ENCODE peak calls at places on chromosome 1, in seven cellular contexts. One of them, this sample, is unnamed.

GRCh38 chr1:245663841-245664240 is 509.1 kb downstream of the KIF26B start:
- DNase-seq in foreskin fibroblast: no peak
- DNase-seq in neural crest cell: no peak
- DNase-seq in WTC11: no peak
- DNase-seq in IMR-90: no peak
- DNase-seq in tibial artery: no peak
- DNase-seq in astrocyte of the spinal cord: no peak
- DNase-seq in this sample: no peak

GRCh38 chr1:110433803-110434202 is 17.1 kb upstream of the PROK1 start:
- DNase-seq in foreskin fibroblast: peak
- DNase-seq in WTC11: peak
- DNase-seq in astrocyte of the spinal cord: peak
- DNase-seq in neural crest cell: no peak
- DNase-seq in tibial artery: no peak
- DNase-seq in IMR-90: peak
- DNase-seq in this sample: peak

GRCh38 chr1:214102907-214103306 is 115.1 kb downstream of the PROX1 start:
- DNase-seq in IMR-90: peak
- DNase-seq in tibial artery: no peak
- DNase-seq in astrocyte of the spinal cord: peak
- DNase-seq in neural crest cell: no peak
- DNase-seq in foreskin fibroblast: peak
- DNase-seq in WTC11: no peak
- DNase-seq in this sample: peak

GRCh38 chr1:171486048-171486519 is 754 bp downstream of the PRRC2C start:
- DNase-seq in foreskin fibroblast: peak
- DNase-seq in WTC11: no peak
- DNase-seq in tibial artery: no peak
- DNase-seq in astrocyte of the spinal cord: peak
- DNase-seq in IMR-90: peak
- DNase-seq in neural crest cell: no peak
- DNase-seq in this sample: peak

GRCh38 chr1:2789164-2789985 is 12.1 kb downstream of the TTC34 start:
- DNase-seq in astrocyte of the spinal cord: no peak
- DNase-seq in IMR-90: no peak
- DNase-seq in WTC11: no peak
- DNase-seq in neural crest cell: no peak
- DNase-seq in tibial artery: peak
- DNase-seq in foreskin fibroblast: no peak
- DNase-seq in this sample: no peak

GRCh38 chr1:101588677-101589076 is 351.9 kb downstream of the S1PR1 start:
- DNase-seq in WTC11: no peak
- DNase-seq in neural crest cell: no peak
- DNase-seq in foreskin fibroblast: no peak
- DNase-seq in IMR-90: no peak
- DNase-seq in astrocyte of the spinal cord: no peak
- DNase-seq in tibial artery: no peak
- DNase-seq in this sample: no peak

GRCh38 chr1:109490029-109490933 is 3.6 kb upstream of the CYB561D1 start:
- DNase-seq in tibial artery: no peak
- DNase-seq in neural crest cell: peak
- DNase-seq in foreskin fibroblast: peak
- DNase-seq in astrocyte of the spinal cord: peak
- DNase-seq in WTC11: peak
- DNase-seq in IMR-90: peak
- DNase-seq in this sample: peak

GRCh38 chr1:59703226-59703917 is 111.4 kb upstream of the HOOK1 start:
- DNase-seq in neural crest cell: no peak
- DNase-seq in WTC11: no peak
- DNase-seq in IMR-90: no peak
- DNase-seq in tibial artery: peak
- DNase-seq in astrocyte of the spinal cord: peak
- DNase-seq in foreskin fibroblast: peak
- DNase-seq in this sample: peak

DNA sequence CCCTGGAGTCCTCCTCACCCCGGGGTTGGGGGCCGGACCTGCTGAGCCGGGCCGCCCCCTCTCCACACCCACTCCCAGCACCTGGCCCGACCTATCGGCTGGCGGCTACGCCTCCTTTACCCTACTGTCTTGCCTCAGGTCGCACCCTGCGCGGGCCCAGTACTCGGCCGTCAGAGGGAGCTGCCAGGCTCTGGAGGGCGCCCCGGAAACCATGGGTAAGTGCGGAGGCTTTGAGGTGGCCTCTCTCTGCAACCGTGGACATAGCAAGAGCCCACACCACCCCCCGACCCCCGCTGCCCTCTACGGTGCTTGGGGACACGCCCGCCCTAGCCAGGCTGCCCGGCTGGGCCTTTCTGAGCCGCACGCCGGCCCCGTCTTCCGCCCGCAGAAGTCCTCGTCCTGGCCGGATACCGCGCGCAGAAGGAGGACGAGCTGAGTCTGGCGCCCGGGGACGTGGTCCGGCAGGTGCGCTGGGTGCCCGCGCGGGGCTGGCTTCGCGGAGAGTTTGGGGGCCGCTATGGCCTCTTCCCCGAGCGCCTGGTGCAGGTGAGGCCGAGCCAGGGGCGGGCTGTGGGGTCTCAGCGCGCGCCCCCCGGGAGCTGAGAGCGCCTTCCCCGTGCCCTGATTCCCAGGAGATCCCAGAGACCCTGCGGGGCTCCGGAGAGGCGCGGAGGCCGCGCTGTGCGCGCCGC is at the start of gene SH3D21:
- DNase-seq in IMR-90: no peak
- DNase-seq in foreskin fibroblast: peak
- DNase-seq in neural crest cell: no peak
- DNase-seq in tibial artery: peak
- DNase-seq in astrocyte of the spinal cord: peak
- DNase-seq in WTC11: peak
- DNase-seq in this sample: peak
- TF ChIP-seq CTCF in IMR-90: no peak
- TF ChIP-seq CTCF in foreskin fibroblast: no peak
- TF ChIP-seq CTCF in neural crest cell: peak
- TF ChIP-seq CTCF in tibial artery: no peak
- TF ChIP-seq CTCF in astrocyte of the spinal cord: peak
- TF ChIP-seq CTCF in WTC11: no peak
- TF ChIP-seq CTCF in this sample: peak

GRCh38 chr1:188463919-188464318 is 1635.2 kb downstream of the PLA2G4A start:
- DNase-seq in foreskin fibroblast: peak
- DNase-seq in astrocyte of the spinal cord: no peak
- DNase-seq in IMR-90: peak
- DNase-seq in tibial artery: no peak
- DNase-seq in WTC11: no peak
- DNase-seq in neural crest cell: no peak
- DNase-seq in this sample: peak
- TF ChIP-seq CTCF in foreskin fibroblast: no peak
- TF ChIP-seq CTCF in astrocyte of the spinal cord: no peak
- TF ChIP-seq CTCF in IMR-90: peak
- TF ChIP-seq CTCF in tibial artery: no peak
- TF ChIP-seq CTCF in WTC11: no peak
- TF ChIP-seq CTCF in neural crest cell: no peak
- TF ChIP-seq CTCF in this sample: peak

DNA sequence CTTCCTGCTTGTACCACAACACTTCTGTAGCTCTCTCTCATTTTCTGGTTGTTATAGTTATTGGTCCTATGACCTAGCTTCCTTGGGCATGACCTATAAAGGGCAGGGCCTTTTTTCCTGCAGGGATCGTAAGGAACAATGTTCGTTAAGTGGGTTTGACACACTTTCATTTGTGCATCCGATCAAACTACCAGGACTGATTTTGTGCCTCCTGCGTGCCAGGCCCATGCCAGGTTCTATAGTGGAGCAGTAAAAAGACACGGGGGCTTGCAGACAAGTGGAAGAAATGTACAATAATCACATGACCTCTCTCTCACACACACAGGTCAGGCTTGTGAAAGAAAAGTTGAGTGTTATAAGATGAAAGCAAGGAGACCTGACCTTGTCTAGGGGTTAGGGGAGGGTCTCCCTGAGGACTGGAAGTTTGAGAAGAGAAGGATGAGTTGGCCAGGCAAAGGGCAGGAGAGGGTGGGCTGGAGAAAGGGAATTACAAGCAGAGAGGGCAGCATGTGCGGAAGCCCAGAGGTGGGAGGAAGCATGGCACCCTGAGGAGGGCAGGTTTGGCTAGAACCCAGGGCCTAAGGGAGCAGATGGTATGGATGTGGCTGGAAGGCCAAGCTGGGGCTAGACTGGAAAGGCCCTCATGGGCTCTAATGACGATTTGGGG is 145.4 kb downstream of the GRIK3 start:
- DNase-seq in WTC11: no peak
- DNase-seq in foreskin fibroblast: no peak
- DNase-seq in IMR-90: no peak
- DNase-seq in neural crest cell: no peak
- DNase-seq in tibial artery: peak
- DNase-seq in astrocyte of the spinal cord: no peak
- DNase-seq in this sample: no peak
- TF ChIP-seq CTCF in WTC11: no peak
- TF ChIP-seq CTCF in foreskin fibroblast: no peak
- TF ChIP-seq CTCF in IMR-90: no peak
- TF ChIP-seq CTCF in neural crest cell: no peak
- TF ChIP-seq CTCF in tibial artery: no peak
- TF ChIP-seq CTCF in astrocyte of the spinal cord: no peak
- TF ChIP-seq CTCF in this sample: no peak

GRCh38 chr1:22177354-22178003 is 34.6 kb upstream of the WNT4 start:
- DNase-seq in IMR-90: no peak
- DNase-seq in tibial artery: no peak
- DNase-seq in WTC11: no peak
- DNase-seq in astrocyte of the spinal cord: no peak
- DNase-seq in neural crest cell: no peak
- DNase-seq in foreskin fibroblast: no peak
- DNase-seq in this sample: peak
- TF ChIP-seq CTCF in IMR-90: no peak
- TF ChIP-seq CTCF in tibial artery: no peak
- TF ChIP-seq CTCF in WTC11: no peak
- TF ChIP-seq CTCF in astrocyte of the spinal cord: no peak
- TF ChIP-seq CTCF in neural crest cell: no peak
- TF ChIP-seq CTCF in foreskin fibroblast: no peak
- TF ChIP-seq CTCF in this sample: no peak

GRCh38 chr1:46622341-46622740 is 5.7 kb upstream of the MOB3C start:
- DNase-seq in IMR-90: peak
- DNase-seq in foreskin fibroblast: peak
- DNase-seq in neural crest cell: no peak
- DNase-seq in tibial artery: no peak
- DNase-seq in astrocyte of the spinal cord: no peak
- DNase-seq in WTC11: peak
- DNase-seq in this sample: peak
- TF ChIP-seq CTCF in IMR-90: peak
- TF ChIP-seq CTCF in foreskin fibroblast: peak
- TF ChIP-seq CTCF in neural crest cell: peak
- TF ChIP-seq CTCF in tibial artery: no peak
- TF ChIP-seq CTCF in astrocyte of the spinal cord: peak
- TF ChIP-seq CTCF in WTC11: peak
- TF ChIP-seq CTCF in this sample: peak

GRCh38 chr1:41426201-41426890 is 58.1 kb downstream of the EDN2 start:
- DNase-seq in neural crest cell: no peak
- DNase-seq in astrocyte of the spinal cord: no peak
- DNase-seq in foreskin fibroblast: no peak
- DNase-seq in WTC11: no peak
- DNase-seq in tibial artery: no peak
- DNase-seq in IMR-90: no peak
- DNase-seq in this sample: no peak

GRCh38 chr1:41424581-41425118 is 59.8 kb downstream of the EDN2 start:
- DNase-seq in IMR-90: no peak
- DNase-seq in foreskin fibroblast: no peak
- DNase-seq in WTC11: no peak
- DNase-seq in neural crest cell: no peak
- DNase-seq in tibial artery: no peak
- DNase-seq in astrocyte of the spinal cord: no peak
- DNase-seq in this sample: no peak

GRCh38 chr1:41422306-41422705 is 61.1 kb downstream of the FOXO6 start:
- DNase-seq in IMR-90: no peak
- DNase-seq in tibial artery: no peak
- DNase-seq in WTC11: no peak
- DNase-seq in neural crest cell: no peak
- DNase-seq in astrocyte of the spinal cord: no peak
- DNase-seq in foreskin fibroblast: no peak
- DNase-seq in this sample: no peak

GRCh38 chr1:41425369-41425768 is 59.1 kb downstream of the EDN2 start:
- DNase-seq in foreskin fibroblast: no peak
- DNase-seq in tibial artery: no peak
- DNase-seq in WTC11: no peak
- DNase-seq in IMR-90: no peak
- DNase-seq in astrocyte of the spinal cord: no peak
- DNase-seq in neural crest cell: no peak
- DNase-seq in this sample: no peak

GRCh38 chr1:41423511-41424191 is 60.8 kb downstream of the EDN2 start:
- DNase-seq in tibial artery: no peak
- DNase-seq in WTC11: peak
- DNase-seq in foreskin fibroblast: no peak
- DNase-seq in astrocyte of the spinal cord: no peak
- DNase-seq in IMR-90: no peak
- DNase-seq in neural crest cell: no peak
- DNase-seq in this sample: no peak
- TF ChIP-seq CTCF in tibial artery: no peak
- TF ChIP-seq CTCF in WTC11: no peak
- TF ChIP-seq CTCF in foreskin fibroblast: no peak
- TF ChIP-seq CTCF in astrocyte of the spinal cord: peak
- TF ChIP-seq CTCF in IMR-90: no peak
- TF ChIP-seq CTCF in neural crest cell: peak
- TF ChIP-seq CTCF in this sample: no peak

This sample was measured in MCF 10A.